ENCODE peak calls at places on chromosomes 7 and 10, in eight cellular contexts. N, P, X, V, K, Q, R and F are unnamed samples.

GRCh38 chr7:79272066-79272669 is 181.3 kb downstream of the MAGI2 start:
- DNase-seq in N (no peak), P (no peak), X (peak; percentile 68), V (peak; percentile 70), K (peak; percentile 36), Q (peak; percentile 34), R (no peak), F (peak; percentile 6)

GRCh38 chr10:71280216-71280615 is 38.8 kb upstream of the SLC29A3 start:
- DNase-seq in N (no peak), P (no peak), X (no peak), V (no peak), K (no peak), Q (no peak), R (no peak), F (no peak)

GRCh38 chr7:164882-165660 is 27.3 kb upstream of the FAM20C start:
- DNase-seq in N (no peak), P (no peak), X (no peak), V (no peak), K (no peak), Q (no peak), R (peak; percentile 63), F (no peak)

GRCh38 chr10:16242859-16243613 is 193.8 kb upstream of the PTER start:
- DNase-seq in N (no peak), P (no peak), X (no peak), V (no peak), K (no peak), Q (no peak), R (no peak), F (no peak)

GRCh38 chr7:47100815-47101435 is 481.0 kb downstream of the TNS3 start:
- DNase-seq in N (no peak), P (no peak), X (peak; percentile 79), V (peak; percentile 43), K (no peak), Q (peak; percentile 44), R (no peak), F (no peak)

GRCh38 chr7:98398567-98399372 is 2.1 kb downstream of the BAIAP2L1 start:
- DNase-seq in N (no peak), P (no peak), X (peak; percentile 33), V (no peak), K (no peak), Q (no peak), R (no peak), F (peak; percentile 38)

GRCh38 chr7:100900978-100901377 is 5.3 kb upstream of the ACHE start:
- DNase-seq in N (no peak), P (no peak), X (no peak), V (no peak), K (no peak), Q (no peak), R (no peak), F (no peak)

GRCh38 chr7:9752033-9752432 is 1221.6 kb upstream of the PHF14 start:
- DNase-seq in N (no peak), P (no peak), X (no peak), V (no peak), K (no peak), Q (no peak), R (no peak), F (no peak)

GRCh38 chr7:103637080-103637479 is 191.1 kb upstream of the SLC26A5 start:
- DNase-seq in N (no peak), P (peak; percentile 93), X (peak; percentile 95), V (peak; percentile 97), K (no peak), Q (peak; percentile 92), R (no peak), F (no peak)

GRCh38 chr7:157006829-157007469 is 3.5 kb downstream of the MNX1 start:
- DNase-seq in N (no peak), P (no peak), X (no peak), V (no peak), K (no peak), Q (no peak), R (no peak), F (no peak)